ENCODE peak calls at places on chromosomes 4 and X, in ten cellular contexts. One of them, this sample, is unnamed.

GRCh38 chr4:54998991-54999390 is 126.4 kb downstream of the KDR start:
- DNase-seq in iris pigment epithelial cell: peak
- DNase-seq in activated naive CD8-positive, alpha-beta T cell treated with anti-CD3 and anti-CD28 coated beads, Interleukin-2, amount 10 ng/mL, durations not matched to agents 7 days and 5 days: no peak
- DNase-seq in cerebellar cortex: peak
- DNase-seq in cardiac muscle cell: peak
- DNase-seq in neural crest cell: no peak
- DNase-seq in IMR-90: peak
- DNase-seq in astrocyte of the hippocampus: peak
- DNase-seq in MG63: no peak
- DNase-seq in left lung: no peak
- DNase-seq in this sample: no peak

GRCh38 chr4:139655116-139655515 is 10.5 kb upstream of the MGST2 start:
- DNase-seq in left lung: no peak
- DNase-seq in iris pigment epithelial cell: peak
- DNase-seq in neural crest cell: no peak
- DNase-seq in activated naive CD8-positive, alpha-beta T cell treated with anti-CD3 and anti-CD28 coated beads, Interleukin-2, amount 10 ng/mL, durations not matched to agents 7 days and 5 days: no peak
- DNase-seq in cerebellar cortex: peak
- DNase-seq in MG63: no peak
- DNase-seq in cardiac muscle cell: peak
- DNase-seq in IMR-90: peak
- DNase-seq in astrocyte of the hippocampus: peak
- DNase-seq in this sample: no peak

GRCh38 chrX:133403984-133404383 is 11.3 kb downstream of the GPC4 start:
- DNase-seq in IMR-90: no peak
- DNase-seq in MG63: no peak
- DNase-seq in astrocyte of the hippocampus: no peak
- DNase-seq in cardiac muscle cell: no peak
- DNase-seq in activated naive CD8-positive, alpha-beta T cell treated with anti-CD3 and anti-CD28 coated beads, Interleukin-2, amount 10 ng/mL, durations not matched to agents 7 days and 5 days: no peak
- DNase-seq in iris pigment epithelial cell: no peak
- DNase-seq in neural crest cell: no peak
- DNase-seq in left lung: no peak
- DNase-seq in cerebellar cortex: no peak
- DNase-seq in this sample: no peak

GRCh38 chr4:186304816-186305520 is 39.0 kb downstream of the F11 start:
- DNase-seq in astrocyte of the hippocampus: peak
- DNase-seq in cerebellar cortex: peak
- DNase-seq in neural crest cell: no peak
- DNase-seq in iris pigment epithelial cell: peak
- DNase-seq in left lung: no peak
- DNase-seq in activated naive CD8-positive, alpha-beta T cell treated with anti-CD3 and anti-CD28 coated beads, Interleukin-2, amount 10 ng/mL, durations not matched to agents 7 days and 5 days: no peak
- DNase-seq in IMR-90: peak
- DNase-seq in cardiac muscle cell: peak
- DNase-seq in MG63: no peak
- DNase-seq in this sample: no peak

GRCh38 chr4:163331629-163332360 is 601 bp downstream of the NPY1R start:
- DNase-seq in MG63: peak
- DNase-seq in activated naive CD8-positive, alpha-beta T cell treated with anti-CD3 and anti-CD28 coated beads, Interleukin-2, amount 10 ng/mL, durations not matched to agents 7 days and 5 days: no peak
- DNase-seq in iris pigment epithelial cell: peak
- DNase-seq in cerebellar cortex: no peak
- DNase-seq in astrocyte of the hippocampus: peak
- DNase-seq in IMR-90: no peak
- DNase-seq in left lung: no peak
- DNase-seq in cardiac muscle cell: peak
- DNase-seq in neural crest cell: peak
- DNase-seq in this sample: peak

GRCh38 chr4:39367166-39367565 is 1.0 kb upstream of the RFC1 start:
- DNase-seq in astrocyte of the hippocampus: no peak
- DNase-seq in iris pigment epithelial cell: no peak
- DNase-seq in left lung: no peak
- DNase-seq in MG63: no peak
- DNase-seq in IMR-90: no peak
- DNase-seq in neural crest cell: no peak
- DNase-seq in cardiac muscle cell: no peak
- DNase-seq in activated naive CD8-positive, alpha-beta T cell treated with anti-CD3 and anti-CD28 coated beads, Interleukin-2, amount 10 ng/mL, durations not matched to agents 7 days and 5 days: no peak
- DNase-seq in cerebellar cortex: no peak
- DNase-seq in this sample: no peak

GRCh38 chr4:184351560-184352451 is 122.5 kb downstream of the IRF2 start:
- DNase-seq in cardiac muscle cell: no peak
- DNase-seq in MG63: no peak
- DNase-seq in left lung: no peak
- DNase-seq in IMR-90: no peak
- DNase-seq in astrocyte of the hippocampus: no peak
- DNase-seq in activated naive CD8-positive, alpha-beta T cell treated with anti-CD3 and anti-CD28 coated beads, Interleukin-2, amount 10 ng/mL, durations not matched to agents 7 days and 5 days: no peak
- DNase-seq in cerebellar cortex: no peak
- DNase-seq in iris pigment epithelial cell: no peak
- DNase-seq in neural crest cell: no peak
- DNase-seq in this sample: no peak

GRCh38 chr4:152935138-152935537 is 985 bp upstream of the FHDC1 start:
- DNase-seq in cerebellar cortex: no peak
- DNase-seq in activated naive CD8-positive, alpha-beta T cell treated with anti-CD3 and anti-CD28 coated beads, Interleukin-2, amount 10 ng/mL, durations not matched to agents 7 days and 5 days: no peak
- DNase-seq in astrocyte of the hippocampus: peak
- DNase-seq in iris pigment epithelial cell: no peak
- DNase-seq in left lung: peak
- DNase-seq in MG63: no peak
- DNase-seq in cardiac muscle cell: no peak
- DNase-seq in IMR-90: no peak
- DNase-seq in neural crest cell: no peak
- DNase-seq in this sample: no peak

GRCh38 chrX:71177327-71177726 is 32.7 kb downstream of the NLGN3 start:
- DNase-seq in left lung: no peak
- DNase-seq in IMR-90: no peak
- DNase-seq in cerebellar cortex: no peak
- DNase-seq in astrocyte of the hippocampus: no peak
- DNase-seq in activated naive CD8-positive, alpha-beta T cell treated with anti-CD3 and anti-CD28 coated beads, Interleukin-2, amount 10 ng/mL, durations not matched to agents 7 days and 5 days: no peak
- DNase-seq in iris pigment epithelial cell: no peak
- DNase-seq in cardiac muscle cell: no peak
- DNase-seq in neural crest cell: no peak
- DNase-seq in MG63: no peak
- DNase-seq in this sample: no peak

GRCh38 chr4:22485751-22486150 is 30.1 kb downstream of the ADGRA3 start:
- DNase-seq in cerebellar cortex: no peak
- DNase-seq in astrocyte of the hippocampus: peak
- DNase-seq in IMR-90: peak
- DNase-seq in activated naive CD8-positive, alpha-beta T cell treated with anti-CD3 and anti-CD28 coated beads, Interleukin-2, amount 10 ng/mL, durations not matched to agents 7 days and 5 days: no peak
- DNase-seq in left lung: no peak
- DNase-seq in cardiac muscle cell: peak
- DNase-seq in neural crest cell: no peak
- DNase-seq in MG63: peak
- DNase-seq in iris pigment epithelial cell: peak
- DNase-seq in this sample: no peak

GRCh38 chr4:17316566-17316965 is 195.3 kb downstream of the QDPR start:
- DNase-seq in activated naive CD8-positive, alpha-beta T cell treated with anti-CD3 and anti-CD28 coated beads, Interleukin-2, amount 10 ng/mL, durations not matched to agents 7 days and 5 days: no peak
- DNase-seq in iris pigment epithelial cell: peak
- DNase-seq in astrocyte of the hippocampus: no peak
- DNase-seq in IMR-90: peak
- DNase-seq in left lung: no peak
- DNase-seq in cardiac muscle cell: no peak
- DNase-seq in cerebellar cortex: no peak
- DNase-seq in neural crest cell: no peak
- DNase-seq in MG63: no peak
- DNase-seq in this sample: no peak

GRCh38 chr4:51958199-51958968 is 61.8 kb downstream of the LRRC66 start:
- DNase-seq in MG63: no peak
- DNase-seq in iris pigment epithelial cell: no peak
- DNase-seq in cardiac muscle cell: no peak
- DNase-seq in astrocyte of the hippocampus: no peak
- DNase-seq in left lung: no peak
- DNase-seq in IMR-90: no peak
- DNase-seq in neural crest cell: no peak
- DNase-seq in activated naive CD8-positive, alpha-beta T cell treated with anti-CD3 and anti-CD28 coated beads, Interleukin-2, amount 10 ng/mL, durations not matched to agents 7 days and 5 days: no peak
- DNase-seq in cerebellar cortex: no peak
- DNase-seq in this sample: no peak

GRCh38 chr4:74189331-74190043 is 31.6 kb downstream of the MTHFD2L start:
- DNase-seq in iris pigment epithelial cell: peak
- DNase-seq in cerebellar cortex: peak
- DNase-seq in neural crest cell: no peak
- DNase-seq in cardiac muscle cell: peak
- DNase-seq in IMR-90: peak
- DNase-seq in astrocyte of the hippocampus: peak
- DNase-seq in activated naive CD8-positive, alpha-beta T cell treated with anti-CD3 and anti-CD28 coated beads, Interleukin-2, amount 10 ng/mL, durations not matched to agents 7 days and 5 days: no peak
- DNase-seq in left lung: no peak
- DNase-seq in MG63: no peak
- DNase-seq in this sample: no peak

GRCh38 chr4:10151182-10151581 is 34.6 kb upstream of the WDR1 start:
- DNase-seq in left lung: no peak
- DNase-seq in cardiac muscle cell: no peak
- DNase-seq in IMR-90: no peak
- DNase-seq in neural crest cell: no peak
- DNase-seq in astrocyte of the hippocampus: no peak
- DNase-seq in MG63: no peak
- DNase-seq in activated naive CD8-positive, alpha-beta T cell treated with anti-CD3 and anti-CD28 coated beads, Interleukin-2, amount 10 ng/mL, durations not matched to agents 7 days and 5 days: no peak
- DNase-seq in iris pigment epithelial cell: no peak
- DNase-seq in cerebellar cortex: no peak
- DNase-seq in this sample: no peak

GRCh38 chr4:175511861-175512260 is 300.2 kb downstream of the GPM6A start:
- DNase-seq in left lung: no peak
- DNase-seq in iris pigment epithelial cell: no peak
- DNase-seq in activated naive CD8-positive, alpha-beta T cell treated with anti-CD3 and anti-CD28 coated beads, Interleukin-2, amount 10 ng/mL, durations not matched to agents 7 days and 5 days: no peak
- DNase-seq in MG63: no peak
- DNase-seq in cerebellar cortex: no peak
- DNase-seq in cardiac muscle cell: no peak
- DNase-seq in neural crest cell: no peak
- DNase-seq in IMR-90: no peak
- DNase-seq in astrocyte of the hippocampus: no peak
- DNase-seq in this sample: no peak

GRCh38 chrX:11770320-11770719 is 12.3 kb downstream of the MSL3 start:
- DNase-seq in cerebellar cortex: peak
- DNase-seq in MG63: peak
- DNase-seq in iris pigment epithelial cell: peak
- DNase-seq in left lung: peak
- DNase-seq in neural crest cell: peak
- DNase-seq in activated naive CD8-positive, alpha-beta T cell treated with anti-CD3 and anti-CD28 coated beads, Interleukin-2, amount 10 ng/mL, durations not matched to agents 7 days and 5 days: no peak
- DNase-seq in cardiac muscle cell: peak
- DNase-seq in IMR-90: peak
- DNase-seq in astrocyte of the hippocampus: peak
- DNase-seq in this sample: no peak

GRCh38 chr4:77152421-77152820 is 4.6 kb upstream of the CCNG2 start:
- DNase-seq in cerebellar cortex: no peak
- DNase-seq in cardiac muscle cell: no peak
- DNase-seq in iris pigment epithelial cell: peak
- DNase-seq in left lung: no peak
- DNase-seq in MG63: no peak
- DNase-seq in IMR-90: peak
- DNase-seq in astrocyte of the hippocampus: no peak
- DNase-seq in neural crest cell: no peak
- DNase-seq in activated naive CD8-positive, alpha-beta T cell treated with anti-CD3 and anti-CD28 coated beads, Interleukin-2, amount 10 ng/mL, durations not matched to agents 7 days and 5 days: no peak
- DNase-seq in this sample: no peak

GRCh38 chrX:102042706-102043325 is 82.7 kb upstream of the TCEAL2 start:
- DNase-seq in IMR-90: no peak
- DNase-seq in neural crest cell: no peak
- DNase-seq in left lung: no peak
- DNase-seq in cardiac muscle cell: no peak
- DNase-seq in cerebellar cortex: no peak
- DNase-seq in MG63: peak
- DNase-seq in activated naive CD8-positive, alpha-beta T cell treated with anti-CD3 and anti-CD28 coated beads, Interleukin-2, amount 10 ng/mL, durations not matched to agents 7 days and 5 days: no peak
- DNase-seq in iris pigment epithelial cell: no peak
- DNase-seq in astrocyte of the hippocampus: no peak
- DNase-seq in this sample: no peak

This sample was measured in activated CD8-positive, alpha-beta memory T cell treated with anti-CD3 and anti-CD28 coated beads, Interleukin-2, amount 50 U/mL, for 48 hours.